ENCODE peak calls at places on chromosome 10, in ten cellular contexts. Y, C, O, A, K, D, Q, U, N and R are unnamed samples.

GRCh38 chr10:266974-267425 is 131.7 kb downstream of the ZMYND11 start:
- DNase-seq in A (no peak), D (no peak), Y (no peak), K (no peak), N (no peak), U (no peak), Q (no peak), C (no peak), O (no peak), R (no peak)

GRCh38 chr10:47339186-47339735 is 8.9 kb upstream of the RBP3 start:
- DNase-seq in O (no peak), D (no peak), C (no peak), U (no peak), A (no peak), N (no peak), K (no peak), Q (no peak), Y (no peak), R (no peak)

GRCh38 chr10:71472912-71473311 is 76.2 kb downstream of the CDH23 start:
- DNase-seq in U (no peak), D (no peak), Y (no peak), O (no peak), C (no peak), Q (no peak), N (no peak), K (no peak), A (no peak), R (no peak)

GRCh38 chr10:52597189-52597863 is 175.3 kb downstream of the MBL2 start:
- DNase-seq in U (no peak), K (no peak), C (peak), D (no peak), N (no peak), O (no peak), Y (no peak), Q (no peak), A (no peak), R (no peak)

GRCh38 chr10:101397140-101397539 is 43.2 kb downstream of the BTRC start:
- DNase-seq in N (no peak), Q (peak), C (no peak), O (peak), Y (peak), K (peak), D (peak), U (peak), A (peak), R (peak)

GRCh38 chr10:46523881-46524470 is 32.5 kb downstream of the GPRIN2 start:
- DNase-seq in C (no peak), N (no peak), K (peak), A (no peak), Y (no peak), U (no peak), Q (no peak), O (no peak), D (peak), R (no peak)

GRCh38 chr10:47414227-47414592 is 30.1 kb upstream of the ZNF488 start:
- DNase-seq in Q (no peak), O (no peak), K (no peak), U (no peak), A (no peak), D (no peak), Y (no peak), C (no peak), N (no peak), R (no peak)

GRCh38 chr10:120490288-120490687 is 33.3 kb downstream of the PLPP4 start:
- DNase-seq in O (no peak), D (no peak), K (no peak), Y (no peak), U (no peak), C (no peak), Q (no peak), A (no peak), N (no peak), R (no peak)

GRCh38 chr10:113960617-113961260 is 82.9 kb upstream of the ADRB1 start:
- DNase-seq in Q (peak), K (no peak), Y (no peak), N (no peak), A (peak), D (peak), C (no peak), U (no peak), O (peak), R (no peak)

GRCh38 chr10:71968553-71969474 is 4.6 kb downstream of the CHST3 start:
- DNase-seq in A (no peak), Y (no peak), D (no peak), C (peak), K (no peak), U (no peak), N (no peak), O (no peak), Q (no peak), R (no peak)

GRCh38 chr10:89279449-89279869 is 22.4 kb upstream of the IFIT2 start:
- DNase-seq in O (no peak), C (no peak), A (no peak), U (no peak), K (no peak), Y (no peak), N (no peak), Q (no peak), D (no peak), R (no peak)

GRCh38 chr10:62652564-62652963 is 152.0 kb upstream of the ADO start:
- DNase-seq in Y (no peak), U (no peak), A (no peak), D (no peak), N (no peak), O (no peak), Q (no peak), K (no peak), C (no peak), R (no peak)

GRCh38 chr10:103080891-103081581 is 112.0 kb downstream of the NT5C2 start:
- DNase-seq in D (no peak), C (no peak), Q (no peak), U (no peak), O (no peak), Y (no peak), N (no peak), A (no peak), K (no peak), R (no peak)

GRCh38 chr10:73841526-73842285 is 30.3 kb upstream of the NDST2 start:
- DNase-seq in N (no peak), C (no peak), D (no peak), U (no peak), Y (no peak), K (no peak), O (no peak), Q (no peak), A (no peak), R (no peak)

GRCh38 chr10:102752266-102752930 is 8.7 kb downstream of the WBP1L start:
- DNase-seq in N (no peak), K (peak), A (no peak), Q (no peak), U (no peak), C (no peak), O (no peak), Y (no peak), D (no peak), R (no peak)

GRCh38 chr10:133268532-133268931 is 8.1 kb downstream of the ADAM8 start:
- DNase-seq in K (no peak), Q (no peak), C (no peak), A (no peak), U (no peak), Y (no peak), N (no peak), D (no peak), O (no peak), R (no peak)

GRCh38 chr10:46540412-46541016 is 15.9 kb downstream of the GPRIN2 start:
- DNase-seq in U (no peak), Y (no peak), D (no peak), C (no peak), Q (no peak), O (no peak), A (no peak), K (no peak), N (no peak), R (no peak)

GRCh38 chr10:68406111-68406814 is 814 bp downstream of the RUFY2 start:
- DNase-seq in C (peak), Q (no peak), O (no peak), A (no peak), D (peak), U (peak), K (peak), N (no peak), Y (peak), R (peak)

GRCh38 chr10:43048301-43049051 is 28.4 kb upstream of the RET start:
- DNase-seq in Y (no peak), D (no peak), N (no peak), U (no peak), A (no peak), O (no peak), K (peak), Q (no peak), C (no peak), R (no peak)

GRCh38 chr10:8992009-8992408 is 937.5 kb downstream of the GATA3 start:
- DNase-seq in D (no peak), K (no peak), U (no peak), A (no peak), O (no peak), C (no peak), Y (no peak), N (no peak), Q (no peak), R (no peak)

GRCh38 chr10:95458014-95458413 is 103.2 kb downstream of the SORBS1 start:
- DNase-seq in O (no peak), N (no peak), Q (no peak), C (no peak), K (no peak), A (no peak), U (no peak), Y (no peak), D (no peak), R (no peak)

GRCh38 chr10:89419548-89419947 is 5.2 kb downstream of the IFIT5 start:
- DNase-seq in Y (no peak), N (no peak), C (no peak), A (no peak), O (no peak), Q (peak), K (no peak), U (no peak), D (peak), R (no peak)

GRCh38 chr10:119190353-119190752 is 11.7 kb upstream of the PRDX3 start:
- DNase-seq in K (peak), U (peak), Q (no peak), N (no peak), C (no peak), D (no peak), Y (no peak), A (no peak), O (no peak), R (no peak)

GRCh38 chr10:23351914-23352313 is 7.3 kb upstream of the C10orf67 start:
- DNase-seq in O (no peak), N (no peak), U (no peak), Q (no peak), Y (no peak), D (no peak), A (no peak), K (no peak), C (no peak), R (no peak)

GRCh38 chr10:52351911-52352310 is 37.8 kb downstream of the DKK1 start:
- DNase-seq in O (no peak), A (no peak), D (no peak), Y (no peak), K (peak), Q (no peak), U (no peak), C (no peak), N (no peak), R (no peak)

GRCh38 chr10:104314591-104315485 is 23.4 kb downstream of the ITPRIP start:
- DNase-seq in D (no peak), U (no peak), O (no peak), Y (no peak), C (no peak), N (no peak), A (no peak), Q (no peak), K (no peak), R (no peak)